ENCODE peak calls at places on chromosomes 11 and 22, in five cellular contexts. One of them, this sample, is unnamed.

GRCh38 chr11:16806791-16807190 is 68.3 kb downstream of the C11orf58 start:
- DNase-seq in HCT116: no peak
- DNase-seq in BJ: no peak
- DNase-seq in spleen: peak
- DNase-seq in GM23338: no peak
- DNase-seq in this sample: no peak

GRCh38 chr11:749731-750130 is 2.5 kb downstream of the TALDO1 start:
- DNase-seq in HCT116: no peak
- DNase-seq in BJ: no peak
- DNase-seq in spleen: no peak
- DNase-seq in GM23338: no peak
- DNase-seq in this sample: no peak

GRCh38 chr11:78555592-78555991 is 19.1 kb downstream of the NARS2 start:
- DNase-seq in HCT116: no peak
- DNase-seq in BJ: no peak
- DNase-seq in spleen: no peak
- DNase-seq in GM23338: no peak
- DNase-seq in this sample: no peak

GRCh38 chr11:65498977-65499712 is at the start of gene MALAT1:
- DNase-seq in HCT116: peak
- DNase-seq in BJ: no peak
- DNase-seq in spleen: peak
- DNase-seq in GM23338: peak
- DNase-seq in this sample: peak

GRCh38 chr11:43952401-43953342 is 10.2 kb downstream of the C11orf96 start:
- DNase-seq in HCT116: no peak
- DNase-seq in BJ: no peak
- DNase-seq in spleen: no peak
- DNase-seq in GM23338: no peak
- DNase-seq in this sample: no peak

GRCh38 chr11:69009441-69010211 is 3.4 kb downstream of the MRGPRF start:
- DNase-seq in HCT116: no peak
- DNase-seq in BJ: no peak
- DNase-seq in spleen: peak
- DNase-seq in GM23338: no peak
- DNase-seq in this sample: no peak

GRCh38 chr11:47394322-47395224 is 13.8 kb upstream of the SLC39A13 start:
- DNase-seq in HCT116: no peak
- DNase-seq in BJ: no peak
- DNase-seq in spleen: peak
- DNase-seq in GM23338: no peak
- DNase-seq in this sample: no peak

GRCh38 chr11:31340903-31341572 is 28.5 kb downstream of the DCDC1 start:
- DNase-seq in HCT116: peak
- DNase-seq in BJ: no peak
- DNase-seq in spleen: no peak
- DNase-seq in GM23338: peak
- DNase-seq in this sample: no peak

GRCh38 chr22:27241430-27242110 is 560.0 kb downstream of the MN1 start:
- DNase-seq in HCT116: no peak
- DNase-seq in BJ: no peak
- DNase-seq in spleen: peak
- DNase-seq in GM23338: no peak
- DNase-seq in this sample: no peak

GRCh38 chr22:47918936-47919505 is 1156.6 kb downstream of the TBC1D22A start:
- DNase-seq in HCT116: no peak
- DNase-seq in BJ: no peak
- DNase-seq in spleen: no peak
- DNase-seq in GM23338: no peak
- DNase-seq in this sample: no peak

GRCh38 chr22:47920380-47920959 is 1158.0 kb downstream of the TBC1D22A start:
- DNase-seq in HCT116: no peak
- DNase-seq in BJ: no peak
- DNase-seq in spleen: no peak
- DNase-seq in GM23338: no peak
- DNase-seq in this sample: no peak

GRCh38 chr22:47919893-47920292 is 1157.4 kb downstream of the TBC1D22A start:
- DNase-seq in HCT116: no peak
- DNase-seq in BJ: no peak
- DNase-seq in spleen: no peak
- DNase-seq in GM23338: no peak
- DNase-seq in this sample: no peak

GRCh38 chr22:47921906-47922305 is 1159.5 kb downstream of the TBC1D22A start:
- DNase-seq in HCT116: no peak
- DNase-seq in BJ: no peak
- DNase-seq in spleen: no peak
- DNase-seq in GM23338: no peak
- DNase-seq in this sample: no peak

GRCh38 chr22:47918276-47918928 is 1156.0 kb downstream of the TBC1D22A start:
- DNase-seq in HCT116: no peak
- DNase-seq in BJ: no peak
- DNase-seq in spleen: peak
- DNase-seq in GM23338: no peak
- DNase-seq in this sample: no peak
- TF ChIP-seq CTCF in HCT116: no peak
- TF ChIP-seq CTCF in BJ: no peak
- TF ChIP-seq CTCF in spleen: no peak
- TF ChIP-seq CTCF in GM23338: no peak
- TF ChIP-seq CTCF in this sample: no peak

GRCh38 chr22:43400449-43400848 is 11.4 kb upstream of the MPPED1 start:
- DNase-seq in HCT116: no peak
- DNase-seq in BJ: no peak
- DNase-seq in spleen: peak
- DNase-seq in GM23338: no peak
- DNase-seq in this sample: no peak
- TF ChIP-seq CTCF in HCT116: no peak
- TF ChIP-seq CTCF in BJ: no peak
- TF ChIP-seq CTCF in spleen: no peak
- TF ChIP-seq CTCF in GM23338: no peak
- TF ChIP-seq CTCF in this sample: no peak

DNA sequence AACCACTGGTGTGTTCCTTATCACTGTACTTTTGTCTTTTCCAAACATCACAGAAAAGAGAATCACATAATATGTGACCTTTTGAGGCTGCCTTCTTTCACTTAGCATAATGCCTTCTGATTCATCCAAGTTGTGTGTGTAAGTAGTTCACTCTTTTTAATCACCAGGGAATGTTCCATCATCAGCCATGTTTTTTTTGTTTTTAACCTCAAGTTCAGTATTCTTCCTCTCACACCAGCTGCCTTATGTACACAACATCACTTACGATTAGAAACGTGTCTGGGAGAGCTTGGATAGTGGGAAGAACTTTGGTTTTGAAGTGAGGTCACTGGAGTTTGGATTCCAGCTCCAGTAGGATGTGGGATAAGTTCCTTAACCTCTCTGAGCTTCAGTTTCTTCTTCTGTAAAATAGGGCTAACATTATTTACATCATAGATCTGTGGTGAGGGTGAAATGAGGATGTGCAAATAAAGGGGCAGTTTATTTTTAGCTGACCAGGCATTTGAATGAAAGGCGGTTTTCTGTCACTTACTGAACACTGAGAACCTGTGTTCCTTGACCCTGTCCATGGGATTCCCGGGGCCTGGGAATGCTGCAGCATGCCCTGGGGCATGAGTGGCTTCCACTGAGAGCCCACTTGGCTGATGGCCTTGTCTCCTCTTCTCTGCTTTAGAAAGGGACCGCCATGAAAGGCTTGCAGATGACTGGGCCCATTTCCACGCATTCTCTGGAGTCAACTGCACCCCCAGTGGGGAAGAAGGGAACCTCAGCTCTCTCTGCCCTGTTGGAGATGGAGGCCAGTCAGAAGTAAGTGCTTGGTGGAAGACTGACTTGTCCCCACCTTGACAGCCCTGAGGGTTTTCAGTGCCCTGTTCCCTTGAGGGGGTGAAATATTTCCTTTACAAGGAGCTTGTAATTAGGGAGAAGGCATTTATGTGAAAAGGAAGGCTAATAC is 92.6 kb downstream of the DEPDC5 start:
- DNase-seq in HCT116: no peak
- DNase-seq in BJ: no peak
- DNase-seq in spleen: no peak
- DNase-seq in GM23338: peak
- DNase-seq in this sample: no peak
- TF ChIP-seq CTCF in HCT116: no peak
- TF ChIP-seq CTCF in BJ: no peak
- TF ChIP-seq CTCF in spleen: no peak
- TF ChIP-seq CTCF in GM23338: peak
- TF ChIP-seq CTCF in this sample: peak

DNA sequence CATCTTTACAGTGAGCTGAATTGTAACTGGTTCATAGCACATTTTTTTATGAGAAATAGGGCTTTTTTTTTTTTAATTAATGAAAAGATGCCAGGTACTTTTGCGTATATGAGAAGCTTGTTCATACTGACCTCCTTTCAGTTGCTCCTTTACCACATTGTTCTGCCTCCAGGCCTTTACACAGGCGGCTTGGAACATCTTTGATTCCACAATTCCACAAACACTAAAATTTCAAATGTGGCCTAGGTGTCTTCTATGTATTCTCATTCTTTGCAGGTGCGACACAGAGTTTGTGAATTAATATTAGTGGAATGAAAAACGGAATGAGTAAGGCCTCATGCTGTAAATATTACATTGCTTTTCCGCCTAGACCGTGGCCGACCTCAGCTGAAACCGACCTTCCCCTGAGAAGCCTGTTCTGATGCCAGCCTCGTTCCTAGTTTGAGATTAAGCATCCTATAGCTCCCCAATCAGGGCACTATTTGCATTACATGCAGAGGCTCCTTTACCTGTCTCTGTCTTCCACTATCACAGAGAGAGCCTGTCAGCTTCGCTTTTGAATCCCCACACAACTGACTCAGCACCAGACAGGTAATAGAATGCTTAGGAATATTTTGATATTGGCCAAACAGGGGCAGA is 125.8 kb downstream of the LDLRAD3 start:
- DNase-seq in HCT116: no peak
- DNase-seq in BJ: no peak
- DNase-seq in spleen: no peak
- DNase-seq in GM23338: peak
- DNase-seq in this sample: no peak
- TF ChIP-seq CTCF in HCT116: no peak
- TF ChIP-seq CTCF in BJ: no peak
- TF ChIP-seq CTCF in spleen: no peak
- TF ChIP-seq CTCF in GM23338: peak
- TF ChIP-seq CTCF in this sample: no peak

DNA sequence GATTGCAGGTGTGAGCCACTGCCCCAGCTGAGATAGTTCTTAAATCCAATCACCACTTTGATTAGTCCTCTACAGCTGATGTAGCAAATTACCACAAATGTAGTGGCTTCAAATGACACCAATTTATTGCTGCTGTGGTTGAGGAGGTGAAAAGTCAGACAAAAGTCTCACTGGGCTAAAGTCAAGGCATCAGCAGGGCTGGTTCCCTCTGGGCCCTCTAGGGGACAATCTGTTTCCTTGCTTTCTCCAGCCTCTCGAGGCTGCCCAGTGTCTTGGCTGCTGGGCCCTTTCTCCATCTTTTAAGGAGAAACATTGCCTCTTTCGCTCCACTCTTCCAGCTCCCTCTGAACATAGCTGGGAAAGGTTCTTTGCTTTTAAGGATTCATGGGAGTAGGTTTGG is 50.5 kb upstream of the SHANK2 start:
- DNase-seq in HCT116: no peak
- DNase-seq in BJ: no peak
- DNase-seq in spleen: peak
- DNase-seq in GM23338: peak
- DNase-seq in this sample: no peak
- TF ChIP-seq CTCF in HCT116: no peak
- TF ChIP-seq CTCF in BJ: peak
- TF ChIP-seq CTCF in spleen: no peak
- TF ChIP-seq CTCF in GM23338: peak
- TF ChIP-seq CTCF in this sample: no peak

GRCh38 chr22:19799322-19800190 is 39.0 kb downstream of the TBX1 start:
- DNase-seq in HCT116: no peak
- DNase-seq in BJ: peak
- DNase-seq in spleen: no peak
- DNase-seq in GM23338: peak
- DNase-seq in this sample: peak

GRCh38 chr22:19801340-19802000 is 40.9 kb downstream of the TBX1 start:
- DNase-seq in HCT116: no peak
- DNase-seq in BJ: no peak
- DNase-seq in spleen: peak
- DNase-seq in GM23338: no peak
- DNase-seq in this sample: no peak

GRCh38 chr22:19800761-19801244 is 40.2 kb downstream of the TBX1 start:
- DNase-seq in HCT116: no peak
- DNase-seq in BJ: no peak
- DNase-seq in spleen: no peak
- DNase-seq in GM23338: peak
- DNase-seq in this sample: no peak

GRCh38 chr22:19798825-19799224 is 38.2 kb downstream of the TBX1 start:
- DNase-seq in HCT116: no peak
- DNase-seq in BJ: no peak
- DNase-seq in spleen: no peak
- DNase-seq in GM23338: no peak
- DNase-seq in this sample: no peak

DNA sequence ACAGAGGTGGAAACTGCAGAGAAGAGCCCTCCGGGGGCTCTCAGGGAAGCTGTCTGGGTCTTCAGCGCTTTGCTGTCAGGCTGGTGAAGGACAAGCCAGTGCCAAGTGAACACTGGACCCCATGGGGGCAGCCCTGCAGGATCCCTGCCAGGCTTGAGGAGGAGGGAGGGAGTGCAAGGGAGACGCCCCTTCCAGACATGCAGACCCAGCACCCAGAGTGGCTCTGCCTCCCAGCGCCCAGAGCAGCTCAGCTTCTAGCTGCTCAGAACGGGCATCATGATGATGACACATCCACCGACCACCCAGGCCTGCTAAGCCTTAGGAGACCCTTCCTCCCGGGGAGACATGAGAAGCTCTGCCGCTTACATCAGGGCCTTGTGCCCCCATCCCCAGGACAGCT is 39.7 kb downstream of the TBX1 start:
- DNase-seq in HCT116: no peak
- DNase-seq in BJ: no peak
- DNase-seq in spleen: no peak
- DNase-seq in GM23338: no peak
- DNase-seq in this sample: no peak
- TF ChIP-seq CTCF in HCT116: no peak
- TF ChIP-seq CTCF in BJ: no peak
- TF ChIP-seq CTCF in spleen: no peak
- TF ChIP-seq CTCF in GM23338: no peak
- TF ChIP-seq CTCF in this sample: no peak